ENCODE peak calls at places on chromosomes 13 and 19, in seven cellular contexts. One of them, this sample, is unnamed.
A peak's percentile ranks its signal among the peaks of the same experiment; 100 is the strongest.

GRCh38 chr19:46049597-46049996 is 8.8 kb upstream of the IGFL4 start:
- DNase-seq in neural progenitor cell: no peak
- DNase-seq in AG09309: no peak
- DNase-seq in dorsolateral prefrontal cortex: no peak
- DNase-seq in fibroblast of lung: no peak
- DNase-seq in thoracic aorta: no peak
- DNase-seq in GM23338: peak; percentile 89
- DNase-seq in this sample: no peak

GRCh38 chr13:32902898-32903297 is 113.3 kb upstream of the KL start:
- DNase-seq in neural progenitor cell: peak; percentile 18
- DNase-seq in AG09309: no peak
- DNase-seq in dorsolateral prefrontal cortex: peak; percentile 46
- DNase-seq in fibroblast of lung: peak; percentile 81
- DNase-seq in thoracic aorta: peak; percentile 17
- DNase-seq in GM23338: peak; percentile 28
- DNase-seq in this sample: no peak

GRCh38 chr19:2887391-2887914 is 13.3 kb upstream of the ZNF57 start:
- DNase-seq in neural progenitor cell: peak; percentile 66
- DNase-seq in AG09309: peak; percentile 37
- DNase-seq in dorsolateral prefrontal cortex: no peak
- DNase-seq in fibroblast of lung: peak; percentile 47
- DNase-seq in thoracic aorta: no peak
- DNase-seq in GM23338: peak; percentile 90
- DNase-seq in this sample: peak; percentile 24

GRCh38 chr19:46787331-46788100 is 878 bp downstream of the SLC1A5 start:
- DNase-seq in neural progenitor cell: peak; percentile 74
- DNase-seq in AG09309: no peak
- DNase-seq in dorsolateral prefrontal cortex: no peak
- DNase-seq in fibroblast of lung: peak; percentile 63
- DNase-seq in thoracic aorta: no peak
- DNase-seq in GM23338: peak; percentile 65
- DNase-seq in this sample: no peak

GRCh38 chr13:79796116-79796515 is 315.2 kb downstream of the NDFIP2 start:
- DNase-seq in neural progenitor cell: no peak
- DNase-seq in AG09309: no peak
- DNase-seq in dorsolateral prefrontal cortex: no peak
- DNase-seq in fibroblast of lung: no peak
- DNase-seq in thoracic aorta: no peak
- DNase-seq in GM23338: no peak
- DNase-seq in this sample: no peak

GRCh38 chr19:7751157-7751783 is 3.9 kb upstream of the CD209 start:
- DNase-seq in neural progenitor cell: no peak
- DNase-seq in AG09309: no peak
- DNase-seq in dorsolateral prefrontal cortex: no peak
- DNase-seq in fibroblast of lung: no peak
- DNase-seq in thoracic aorta: no peak
- DNase-seq in GM23338: no peak
- DNase-seq in this sample: no peak

GRCh38 chr19:2059422-2060201 is 8.6 kb upstream of the MKNK2 start:
- DNase-seq in neural progenitor cell: peak; percentile 70
- DNase-seq in AG09309: peak; percentile 57
- DNase-seq in dorsolateral prefrontal cortex: peak; percentile 62
- DNase-seq in fibroblast of lung: peak; percentile 73
- DNase-seq in thoracic aorta: no peak
- DNase-seq in GM23338: no peak
- DNase-seq in this sample: peak; percentile 77

GRCh38 chr19:43450545-43450997 is 14.8 kb downstream of the LYPD3 start:
- DNase-seq in neural progenitor cell: no peak
- DNase-seq in AG09309: no peak
- DNase-seq in dorsolateral prefrontal cortex: no peak
- DNase-seq in fibroblast of lung: peak; percentile 75
- DNase-seq in thoracic aorta: no peak
- DNase-seq in GM23338: no peak
- DNase-seq in this sample: no peak

GRCh38 chr19:46573679-46574522 is 27.2 kb upstream of the CALM3 start:
- DNase-seq in neural progenitor cell: no peak
- DNase-seq in AG09309: no peak
- DNase-seq in dorsolateral prefrontal cortex: no peak
- DNase-seq in fibroblast of lung: no peak
- DNase-seq in thoracic aorta: no peak
- DNase-seq in GM23338: no peak
- DNase-seq in this sample: no peak

GRCh38 chr13:79989251-79989661 is 351.7 kb downstream of the SPRY2 start:
- DNase-seq in neural progenitor cell: no peak
- DNase-seq in AG09309: peak; percentile 24
- DNase-seq in dorsolateral prefrontal cortex: no peak
- DNase-seq in fibroblast of lung: peak; percentile 44
- DNase-seq in thoracic aorta: no peak
- DNase-seq in GM23338: no peak
- DNase-seq in this sample: no peak

GRCh38 chr19:34241513-34242337 is 12.6 kb upstream of the GARRE1 start:
- DNase-seq in neural progenitor cell: peak; percentile 78
- DNase-seq in AG09309: no peak
- DNase-seq in dorsolateral prefrontal cortex: no peak
- DNase-seq in fibroblast of lung: no peak
- DNase-seq in thoracic aorta: no peak
- DNase-seq in GM23338: peak; percentile 93
- DNase-seq in this sample: no peak

DNA sequence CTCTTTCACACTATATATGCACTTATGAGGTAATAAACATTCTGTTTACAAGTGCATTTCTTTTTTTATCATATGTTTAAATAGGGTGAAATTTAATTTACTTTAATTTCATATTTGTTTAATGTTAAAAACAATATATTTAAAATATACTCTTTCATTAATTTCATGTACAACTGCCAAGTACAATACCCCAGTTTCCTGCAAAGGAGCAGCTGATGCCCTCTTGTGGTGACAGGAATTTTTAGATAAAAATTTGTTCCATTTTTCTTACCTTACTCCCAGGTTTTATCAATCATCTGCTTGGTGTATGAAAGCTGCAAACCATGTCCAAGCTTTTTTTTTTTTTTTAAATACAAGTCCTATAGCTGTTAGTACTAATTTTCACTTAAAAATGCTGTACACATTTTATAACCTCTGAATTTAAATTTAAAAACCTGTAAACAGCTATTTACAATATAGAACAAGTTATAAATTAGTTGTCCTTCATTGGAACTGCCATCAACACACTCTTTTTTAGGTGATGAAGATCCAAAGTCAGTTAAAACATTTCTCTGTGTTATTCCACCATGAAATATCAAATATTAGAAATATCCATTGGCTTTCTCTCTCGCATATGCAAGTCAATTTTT is 4.9 kb downstream of the PCDH20 start:
- DNase-seq in neural progenitor cell: peak; percentile 16
- DNase-seq in AG09309: no peak
- DNase-seq in dorsolateral prefrontal cortex: no peak
- DNase-seq in fibroblast of lung: peak; percentile 9
- DNase-seq in thoracic aorta: no peak
- DNase-seq in GM23338: peak; percentile 37
- DNase-seq in this sample: no peak
- TF ChIP-seq CTCF in neural progenitor cell: peak; percentile 71
- TF ChIP-seq CTCF in AG09309: peak; percentile 29
- TF ChIP-seq CTCF in dorsolateral prefrontal cortex: peak; percentile 68
- TF ChIP-seq CTCF in fibroblast of lung: peak; percentile 63
- TF ChIP-seq CTCF in thoracic aorta: peak; percentile 12
- TF ChIP-seq CTCF in GM23338: peak; percentile 65
- TF ChIP-seq CTCF in this sample: peak; percentile 24

GRCh38 chr13:98143601-98144500 is 957 bp downstream of the FARP1 start:
- DNase-seq in neural progenitor cell: peak; percentile 63
- DNase-seq in AG09309: peak; percentile 21
- DNase-seq in dorsolateral prefrontal cortex: no peak
- DNase-seq in fibroblast of lung: peak; percentile 52
- DNase-seq in thoracic aorta: no peak
- DNase-seq in GM23338: peak; percentile 53
- DNase-seq in this sample: no peak

GRCh38 chr13:98143157-98143553 is 261 bp downstream of the FARP1 start:
- DNase-seq in neural progenitor cell: no peak
- DNase-seq in AG09309: no peak
- DNase-seq in dorsolateral prefrontal cortex: no peak
- DNase-seq in fibroblast of lung: no peak
- DNase-seq in thoracic aorta: no peak
- DNase-seq in GM23338: no peak
- DNase-seq in this sample: no peak

GRCh38 chr13:98150836-98151489 is 8.1 kb downstream of the FARP1 start:
- DNase-seq in neural progenitor cell: no peak
- DNase-seq in AG09309: no peak
- DNase-seq in dorsolateral prefrontal cortex: no peak
- DNase-seq in fibroblast of lung: no peak
- DNase-seq in thoracic aorta: no peak
- DNase-seq in GM23338: no peak
- DNase-seq in this sample: no peak

GRCh38 chr13:98144501-98145350 is 1.8 kb downstream of the FARP1 start:
- DNase-seq in neural progenitor cell: peak; percentile 81
- DNase-seq in AG09309: peak; percentile 35
- DNase-seq in dorsolateral prefrontal cortex: no peak
- DNase-seq in fibroblast of lung: peak; percentile 62
- DNase-seq in thoracic aorta: no peak
- DNase-seq in GM23338: peak; percentile 78
- DNase-seq in this sample: no peak

DNA sequence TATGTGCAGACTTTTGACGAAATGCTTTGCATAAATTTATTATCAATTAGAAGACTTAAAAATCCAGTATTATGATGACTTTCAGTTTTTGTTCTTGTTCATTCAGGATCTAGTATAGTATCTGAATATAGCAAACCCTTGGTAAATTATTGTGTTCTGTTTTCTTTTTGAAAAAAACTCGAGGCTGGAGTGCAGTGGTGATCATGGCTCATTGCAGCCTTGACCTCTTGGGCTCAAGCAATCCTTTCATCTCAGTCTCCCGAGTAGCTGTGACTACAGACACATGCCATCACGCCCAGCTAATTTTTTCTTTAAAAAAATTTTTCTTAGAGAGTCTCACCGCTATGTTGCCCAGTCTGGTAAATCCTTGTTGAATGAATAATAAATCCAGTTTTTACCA is 4.6 kb downstream of the FARP1 start:
- DNase-seq in neural progenitor cell: no peak
- DNase-seq in AG09309: no peak
- DNase-seq in dorsolateral prefrontal cortex: no peak
- DNase-seq in fibroblast of lung: peak; percentile 37
- DNase-seq in thoracic aorta: no peak
- DNase-seq in GM23338: no peak
- DNase-seq in this sample: no peak
- TF ChIP-seq CTCF in neural progenitor cell: no peak
- TF ChIP-seq CTCF in AG09309: peak; percentile 10
- TF ChIP-seq CTCF in dorsolateral prefrontal cortex: no peak
- TF ChIP-seq CTCF in fibroblast of lung: peak; percentile 14
- TF ChIP-seq CTCF in thoracic aorta: no peak
- TF ChIP-seq CTCF in GM23338: no peak
- TF ChIP-seq CTCF in this sample: no peak

GRCh38 chr19:48064509-48064908 is 20.6 kb upstream of the CABP5 start:
- DNase-seq in neural progenitor cell: no peak
- DNase-seq in AG09309: no peak
- DNase-seq in dorsolateral prefrontal cortex: no peak
- DNase-seq in fibroblast of lung: peak; percentile 10
- DNase-seq in thoracic aorta: no peak
- DNase-seq in GM23338: peak; percentile 81
- DNase-seq in this sample: no peak

DNA sequence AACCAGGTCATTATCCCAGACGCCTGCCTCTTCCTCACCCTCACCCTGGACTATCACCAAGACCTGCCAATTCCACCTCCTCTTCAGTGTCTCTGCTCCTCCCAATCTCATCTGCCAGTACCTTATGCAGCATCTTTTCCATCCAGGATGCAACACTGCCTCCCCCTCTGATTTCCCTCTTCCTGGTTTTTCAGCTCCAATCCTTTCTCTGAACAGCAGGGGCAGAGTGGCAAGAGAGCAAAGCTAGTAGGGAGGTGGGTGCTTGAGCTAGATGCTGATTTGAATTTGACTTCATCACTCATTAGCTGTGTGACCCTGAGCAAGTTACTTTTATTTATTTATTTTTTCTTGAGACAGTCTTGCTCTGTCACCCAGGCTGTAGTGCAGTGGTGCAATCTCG is 25.6 kb upstream of the CABP5 start:
- DNase-seq in neural progenitor cell: no peak
- DNase-seq in AG09309: no peak
- DNase-seq in dorsolateral prefrontal cortex: no peak
- DNase-seq in fibroblast of lung: no peak
- DNase-seq in thoracic aorta: no peak
- DNase-seq in GM23338: peak; percentile 73
- DNase-seq in this sample: no peak
- TF ChIP-seq CTCF in neural progenitor cell: peak; percentile 11
- TF ChIP-seq CTCF in AG09309: no peak
- TF ChIP-seq CTCF in dorsolateral prefrontal cortex: no peak
- TF ChIP-seq CTCF in fibroblast of lung: no peak
- TF ChIP-seq CTCF in thoracic aorta: no peak
- TF ChIP-seq CTCF in GM23338: peak; percentile 41
- TF ChIP-seq CTCF in this sample: no peak

GRCh38 chr19:18788782-18789421 is 2.2 kb downstream of the COMP start:
- DNase-seq in neural progenitor cell: no peak
- DNase-seq in AG09309: no peak
- DNase-seq in dorsolateral prefrontal cortex: no peak
- DNase-seq in fibroblast of lung: no peak
- DNase-seq in thoracic aorta: no peak
- DNase-seq in GM23338: peak; percentile 68
- DNase-seq in this sample: no peak
- TF ChIP-seq CTCF in neural progenitor cell: no peak
- TF ChIP-seq CTCF in AG09309: no peak
- TF ChIP-seq CTCF in dorsolateral prefrontal cortex: no peak
- TF ChIP-seq CTCF in fibroblast of lung: no peak
- TF ChIP-seq CTCF in thoracic aorta: no peak
- TF ChIP-seq CTCF in GM23338: no peak
- TF ChIP-seq CTCF in this sample: no peak

GRCh38 chr13:25409938-25410337 is 38.2 kb downstream of the ATP8A2 start:
- DNase-seq in neural progenitor cell: no peak
- DNase-seq in AG09309: no peak
- DNase-seq in dorsolateral prefrontal cortex: no peak
- DNase-seq in fibroblast of lung: no peak
- DNase-seq in thoracic aorta: no peak
- DNase-seq in GM23338: no peak
- DNase-seq in this sample: no peak

GRCh38 chr13:25401958-25402357 is 30.2 kb downstream of the ATP8A2 start:
- DNase-seq in neural progenitor cell: no peak
- DNase-seq in AG09309: no peak
- DNase-seq in dorsolateral prefrontal cortex: no peak
- DNase-seq in fibroblast of lung: no peak
- DNase-seq in thoracic aorta: no peak
- DNase-seq in GM23338: no peak
- DNase-seq in this sample: no peak

GRCh38 chr13:25406377-25406776 is 34.6 kb downstream of the ATP8A2 start:
- DNase-seq in neural progenitor cell: peak; percentile 37
- DNase-seq in AG09309: no peak
- DNase-seq in dorsolateral prefrontal cortex: no peak
- DNase-seq in fibroblast of lung: no peak
- DNase-seq in thoracic aorta: no peak
- DNase-seq in GM23338: peak; percentile 36
- DNase-seq in this sample: no peak
- TF ChIP-seq CTCF in neural progenitor cell: peak; percentile 44
- TF ChIP-seq CTCF in AG09309: no peak
- TF ChIP-seq CTCF in dorsolateral prefrontal cortex: no peak
- TF ChIP-seq CTCF in fibroblast of lung: no peak
- TF ChIP-seq CTCF in thoracic aorta: no peak
- TF ChIP-seq CTCF in GM23338: peak; percentile 68
- TF ChIP-seq CTCF in this sample: no peak

GRCh38 chr19:21912654-21913053 is 76.7 kb upstream of the ZNF43 start:
- DNase-seq in neural progenitor cell: no peak
- DNase-seq in AG09309: no peak
- DNase-seq in dorsolateral prefrontal cortex: no peak
- DNase-seq in fibroblast of lung: no peak
- DNase-seq in thoracic aorta: no peak
- DNase-seq in GM23338: peak; percentile 15
- DNase-seq in this sample: no peak
- TF ChIP-seq CTCF in neural progenitor cell: no peak
- TF ChIP-seq CTCF in AG09309: no peak
- TF ChIP-seq CTCF in dorsolateral prefrontal cortex: no peak
- TF ChIP-seq CTCF in fibroblast of lung: no peak
- TF ChIP-seq CTCF in thoracic aorta: no peak
- TF ChIP-seq CTCF in GM23338: peak; percentile 26
- TF ChIP-seq CTCF in this sample: no peak

GRCh38 chr13:102845289-102845629 is 573 bp upstream of the ERCC5 start:
- DNase-seq in neural progenitor cell: no peak
- DNase-seq in AG09309: no peak
- DNase-seq in dorsolateral prefrontal cortex: no peak
- DNase-seq in fibroblast of lung: no peak
- DNase-seq in thoracic aorta: no peak
- DNase-seq in GM23338: no peak
- DNase-seq in this sample: no peak
- TF ChIP-seq CTCF in neural progenitor cell: no peak
- TF ChIP-seq CTCF in AG09309: no peak
- TF ChIP-seq CTCF in dorsolateral prefrontal cortex: no peak
- TF ChIP-seq CTCF in fibroblast of lung: no peak
- TF ChIP-seq CTCF in thoracic aorta: no peak
- TF ChIP-seq CTCF in GM23338: no peak
- TF ChIP-seq CTCF in this sample: no peak

This sample was measured in AG09319.